ENCODE peak calls at places on chromosomes 12 and 14, in nine cellular contexts. Q, K, V, F, T, B, U, H and L are unnamed samples.
A peak's percentile ranks its signal among the peaks of the same experiment; 100 is the strongest.

GRCh38 chr12:75954076-75954475 is 77.5 kb downstream of the PHLDA1 start:
- DNase-seq in Q (peak; percentile 99), K (no peak), V (peak; percentile 92), F (no peak), T (peak; percentile 96), B (peak; percentile 98), U (no peak), H (no peak), L (no peak)

GRCh38 chr14:103126873-103127304 is 3.6 kb downstream of the TNFAIP2 start:
- DNase-seq in Q (no peak), K (no peak), V (no peak), F (peak; percentile 82), T (no peak), B (no peak), U (no peak), H (no peak), L (peak; percentile 95)

GRCh38 chr14:103528158-103528511 is 861 bp upstream of the TRMT61A start:
- DNase-seq in Q (no peak), K (peak; percentile 18), V (no peak), F (peak; percentile 56), T (no peak), B (no peak), U (no peak), H (no peak), L (no peak)

GRCh38 chr12:69239922-69240624 is 704 bp downstream of the CPSF6 start:
- DNase-seq in Q (peak; percentile 34), K (peak; percentile 38), V (no peak), F (peak; percentile 66), T (peak; percentile 34), B (no peak), U (no peak), H (peak; percentile 38), L (peak; percentile 63)

GRCh38 chr14:100093322-100093721 is 28.1 kb downstream of the EVL start:
- DNase-seq in Q (no peak), K (no peak), V (no peak), F (no peak), T (no peak), B (no peak), U (no peak), H (no peak), L (no peak)

GRCh38 chr12:126055521-126055920 is 990.3 kb downstream of the AACS start:
- DNase-seq in Q (peak; percentile 7), K (no peak), V (peak; percentile 96), F (no peak), T (peak; percentile 79), B (peak; percentile 24), U (no peak), H (no peak), L (no peak)

GRCh38 chr12:12636641-12637040 is 25.0 kb downstream of the CREBL2 start:
- DNase-seq in Q (no peak), K (no peak), V (no peak), F (no peak), T (no peak), B (no peak), U (no peak), H (no peak), L (no peak)

GRCh38 chr12:2268478-2269286 is 215.9 kb downstream of the CACNA1C start:
- DNase-seq in Q (peak; percentile 95), K (no peak), V (peak; percentile 93), F (no peak), T (peak; percentile 79), B (peak; percentile 92), U (no peak), H (no peak), L (no peak)

GRCh38 chr12:89160716-89161123 is 191.6 kb downstream of the DUSP6 start:
- DNase-seq in Q (peak; percentile 75), K (no peak), V (peak; percentile 79), F (peak; percentile 8), T (peak; percentile 94), B (peak; percentile 93), U (no peak), H (no peak), L (no peak)

GRCh38 chr12:122688291-122688690 is 14.9 kb downstream of the HCAR2 start:
- DNase-seq in Q (no peak), K (no peak), V (no peak), F (no peak), T (no peak), B (no peak), U (no peak), H (no peak), L (no peak)

GRCh38 chr12:4828176-4828575 is 81.5 kb upstream of the KCNA1 start:
- DNase-seq in Q (peak; percentile 16), K (no peak), V (no peak), F (no peak), T (no peak), B (no peak), U (no peak), H (no peak), L (no peak)

GRCh38 chr12:83065562-83065961 is 378.9 kb downstream of the TMTC2 start:
- DNase-seq in Q (no peak), K (no peak), V (no peak), F (no peak), T (no peak), B (no peak), U (no peak), H (no peak), L (no peak)

GRCh38 chr12:54191126-54191525 is 2.3 kb upstream of the SMUG1 start:
- DNase-seq in Q (no peak), K (no peak), V (peak; percentile 41), F (no peak), T (no peak), B (no peak), U (no peak), H (no peak), L (no peak)

GRCh38 chr12:39417916-39418315 is 25.0 kb downstream of the KIF21A start:
- DNase-seq in Q (no peak), K (no peak), V (no peak), F (no peak), T (no peak), B (peak; percentile 15), U (no peak), H (no peak), L (no peak)